ENCODE peak calls at places on chromosomes 7 and 10, in four cellular contexts. N, H, V and Y are unnamed samples.

GRCh38 chr7:142130282-142130681 is 18.8 kb downstream of the MGAM2 start:
- DNase-seq in N (no peak), H (no peak), V (no peak), Y (no peak)

GRCh38 chr7:101673951-101674350 is 44.9 kb upstream of the MYL10 start:
- DNase-seq in H (no peak), N (no peak), V (no peak), Y (no peak)

GRCh38 chr10:100303724-100304319 is 17.3 kb upstream of the BLOC1S2 start:
- DNase-seq in H (no peak), V (peak), N (no peak), Y (peak)

GRCh38 chr10:4850400-4850799 is 24.4 kb downstream of the AKR1E2 start:
- DNase-seq in H (no peak), N (no peak), V (no peak), Y (no peak)

GRCh38 chr10:85548038-85548437 is 818.6 kb downstream of the GRID1 start:
- DNase-seq in V (peak), N (peak), H (peak), Y (peak)

GRCh38 chr7:71414490-71414889 is 282.5 kb downstream of the GALNT17 start:
- DNase-seq in N (peak), V (no peak), H (no peak), Y (no peak)

GRCh38 chr7:129768614-129769399 is 157.3 kb downstream of the NRF1 start:
- DNase-seq in N (no peak), H (no peak), V (no peak), Y (no peak)

GRCh38 chr10:102230861-102231356 is 4.8 kb downstream of the ELOVL3 start:
- DNase-seq in V (peak), H (peak), N (peak), Y (no peak)

GRCh38 chr10:127979566-127979965 is 72.7 kb downstream of the PTPRE start:
- DNase-seq in N (no peak), H (no peak), V (no peak), Y (no peak)

GRCh38 chr10:15780353-15781135 is 60.8 kb upstream of the ITGA8 start:
- DNase-seq in N (peak), H (no peak), V (no peak), Y (peak)

GRCh38 chr10:84077728-84078127 is 61.6 kb upstream of the GHITM start:
- DNase-seq in V (no peak), N (no peak), H (no peak), Y (no peak)

GRCh38 chr7:81478664-81479063 is 291.2 kb downstream of the HGF start:
- DNase-seq in H (peak), N (no peak), V (no peak), Y (no peak)

GRCh38 chr7:70719120-70719519 is 412.8 kb upstream of the GALNT17 start:
- DNase-seq in V (no peak), N (no peak), H (no peak), Y (no peak)

GRCh38 chr7:99990417-99990816 is 14.6 kb upstream of the AZGP1 start:
- DNase-seq in V (no peak), N (no peak), H (no peak), Y (no peak)

GRCh38 chr7:115122388-115122787 is 200.5 kb downstream of the MDFIC start:
- DNase-seq in H (no peak), N (no peak), V (no peak), Y (no peak)

GRCh38 chr7:8387551-8388256 is 45.7 kb upstream of the NXPH1 start:
- DNase-seq in N (no peak), H (no peak), V (no peak), Y (no peak)

GRCh38 chr10:80814147-80814652 is 276.5 kb downstream of the SH2D4B start:
- DNase-seq in V (no peak), H (no peak), N (no peak), Y (no peak)

GRCh38 chr10:92142512-92142911 is 148.4 kb downstream of the CPEB3 start:
- DNase-seq in V (no peak), H (no peak), N (no peak), Y (no peak)

GRCh38 chr7:156505876-156506275 is 134.7 kb upstream of the RNF32 start:
- DNase-seq in N (no peak), H (no peak), V (no peak), Y (no peak)

GRCh38 chr10:3749597-3750351 is 35.2 kb downstream of the KLF6 start:
- DNase-seq in N (peak), H (no peak), V (no peak), Y (no peak)

DNA sequence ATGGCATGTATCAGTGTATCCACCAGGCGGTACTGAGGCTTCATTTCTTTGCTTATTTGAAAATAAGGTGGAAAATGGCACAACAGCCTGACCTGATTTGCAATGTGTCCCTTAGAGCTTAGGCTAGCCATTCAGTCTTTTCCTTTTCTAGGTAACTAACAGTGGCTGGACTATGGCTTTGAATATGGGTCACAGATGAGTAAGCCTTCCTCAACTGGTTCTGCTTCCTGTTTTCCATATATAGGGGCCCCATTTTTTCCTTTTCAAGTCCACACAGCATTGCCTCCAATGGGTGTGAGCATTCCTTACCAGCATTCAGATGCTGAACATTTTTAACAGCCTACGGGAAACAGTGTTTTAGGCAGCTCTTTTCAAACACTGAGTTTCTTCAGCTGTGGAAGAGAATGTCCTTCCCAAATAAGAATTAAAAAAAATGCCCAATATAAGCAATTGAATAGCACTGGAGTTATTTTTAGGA is 3.9 kb upstream of the ITGB1 start:
- DNase-seq in N (no peak), H (no peak), V (peak), Y (no peak)
- TF ChIP-seq CTCF in N (peak), H (no peak), V (peak), Y (no peak)

GRCh38 chr10:11687357-11687771 is 54.8 kb upstream of the ECHDC3 start:
- DNase-seq in N (no peak), H (no peak), V (no peak), Y (no peak)
- H3K4me3 ChIP-seq in N (no peak), H (no peak), V (no peak), Y (no peak)

DNA sequence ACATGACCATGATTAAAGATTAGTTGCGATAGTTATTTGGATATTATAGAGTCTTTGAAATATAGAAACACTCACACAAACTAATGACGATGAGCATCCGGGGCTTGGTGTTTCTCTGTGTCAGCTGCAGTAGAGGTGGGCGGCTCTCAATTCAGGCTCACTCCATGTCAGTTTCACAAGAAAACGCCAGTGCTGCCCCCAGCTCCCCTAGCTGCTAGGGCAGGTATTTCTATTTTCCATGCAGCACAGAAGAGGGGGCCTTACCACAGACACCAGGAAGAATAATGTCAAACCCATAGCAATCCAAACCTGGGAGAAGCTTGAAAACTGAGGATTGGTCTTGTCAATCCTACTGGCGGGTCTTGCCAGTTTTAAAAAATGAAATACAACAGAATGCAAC is 197.1 kb downstream of the PHTF2 start:
- DNase-seq in V (peak), N (no peak), H (no peak), Y (no peak)
- TF ChIP-seq CTCF in V (no peak), N (no peak), H (no peak), Y (peak)

GRCh38 chr7:35039343-35039742 is 2.1 kb upstream of the DPY19L1 start:
- DNase-seq in N (no peak), H (no peak), V (no peak), Y (no peak)

GRCh38 chr7:35037211-35037525 is at the start of gene DPY19L1:
- DNase-seq in N (no peak), H (no peak), V (no peak), Y (no peak)

GRCh38 chr7:35036361-35037171 is 719 bp downstream of the DPY19L1 start:
- DNase-seq in H (peak), V (peak), N (peak), Y (peak)

GRCh38 chr7:35038340-35038738 is 1.1 kb upstream of the DPY19L1 start:
- DNase-seq in V (no peak), H (no peak), N (no peak), Y (no peak)

DNA sequence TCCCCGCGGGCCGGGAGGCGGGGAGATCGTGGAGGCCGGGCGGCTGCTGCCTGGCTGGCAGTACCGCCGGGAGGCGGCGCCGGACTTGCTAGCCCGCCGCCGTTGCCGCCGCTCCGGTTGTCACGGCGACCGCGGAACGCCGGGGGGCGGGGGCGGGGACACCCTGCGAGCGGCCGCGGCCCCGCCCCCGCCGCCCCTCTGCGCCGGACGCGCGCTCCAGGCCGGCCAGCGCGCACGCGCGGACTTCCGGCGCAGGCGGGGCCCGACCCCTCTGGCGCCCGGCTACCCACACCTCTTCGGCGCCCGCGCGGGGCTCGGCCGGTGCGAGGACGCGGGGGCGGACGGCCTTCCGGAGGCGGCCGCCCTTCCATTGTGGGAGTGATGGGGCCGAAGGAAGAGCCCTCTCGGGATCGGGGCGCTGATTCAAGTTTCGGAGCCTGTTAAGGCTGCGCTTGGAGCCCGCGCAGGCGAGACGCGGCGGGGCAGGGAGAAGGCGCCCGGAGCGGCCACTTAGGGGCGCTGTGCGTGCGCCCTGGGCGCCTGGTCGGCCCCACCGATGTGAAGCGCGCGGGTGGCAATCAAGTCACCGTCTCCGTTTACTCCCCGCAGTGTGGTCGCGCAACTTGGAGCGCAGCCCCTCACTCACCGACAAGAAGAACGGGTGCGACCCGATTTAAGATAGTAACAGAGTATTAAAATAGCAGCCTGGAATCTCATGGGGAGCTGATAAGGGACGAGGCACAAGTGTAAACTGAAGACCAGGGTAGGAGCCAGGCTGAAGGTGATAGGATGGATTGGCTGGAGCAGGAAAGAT is 448 bp upstream of the DPY19L1 start:
- DNase-seq in V (peak), N (peak), H (peak), Y (peak)
- H3K4me3 ChIP-seq in V (peak), N (peak), H (peak), Y (peak)

GRCh38 chr10:95907454-95908253 is at the start of gene CC2D2B:
- DNase-seq in N (peak), H (peak), V (peak), Y (peak)
- TF ChIP-seq CTCF in N (peak), H (no peak), V (peak), Y (peak)